ENCODE peak calls at places on chromosome 21, in eight cellular contexts. P, E, O, L, I, H, Y and N are unnamed samples.
A peak's percentile ranks its signal among the peaks of the same experiment; 100 is the strongest.

GRCh38 chr21:27423073-27423472 is 456.2 kb upstream of the ADAMTS5 start:
- DNase-seq in I (peak; percentile 97), P (peak; percentile 90), E (no peak), H (peak; percentile 79), L (peak; percentile 7), Y (peak; percentile 95), O (peak; percentile 79), N (no peak)

GRCh38 chr21:37331411-37331810 is 35.2 kb upstream of the DYRK1A start:
- DNase-seq in I (no peak), E (no peak), P (no peak), L (no peak), Y (no peak), O (no peak), H (no peak), N (no peak)

GRCh38 chr21:20997633-20998455 is at the start of gene NCAM2:
- DNase-seq in O (peak; percentile 72), P (peak; percentile 9), H (peak; percentile 76), E (peak; percentile 17), L (peak; percentile 53), Y (peak; percentile 76), I (peak; percentile 82), N (peak; percentile 18)

GRCh38 chr21:46412521-46413364 is 45.9 kb upstream of the DIP2A start:
- DNase-seq in O (no peak), E (no peak), L (no peak), Y (no peak), H (no peak), I (no peak), P (no peak), N (no peak)

GRCh38 chr21:33109574-33110339 is 39.8 kb downstream of the OLIG1 start:
- DNase-seq in L (no peak), O (no peak), I (no peak), H (no peak), Y (no peak), P (peak; percentile 19), E (no peak), N (no peak)

GRCh38 chr21:16551101-16551695 is 821.4 kb downstream of the USP25 start:
- DNase-seq in E (no peak), P (peak; percentile 49), O (no peak), H (no peak), I (peak; percentile 23), Y (no peak), L (peak; percentile 28), N (no peak)

GRCh38 chr21:33660406-33660805 is 18.1 kb downstream of the ITSN1 start:
- DNase-seq in I (peak; percentile 41), H (no peak), L (no peak), Y (no peak), E (no peak), P (no peak), O (no peak), N (no peak)

GRCh38 chr21:46421756-46422555 is 36.7 kb upstream of the DIP2A start:
- DNase-seq in E (no peak), O (no peak), Y (no peak), P (no peak), H (no peak), L (no peak), I (no peak), N (no peak)

GRCh38 chr21:34510148-34511142 is 1.6 kb downstream of the KCNE1 start:
- DNase-seq in H (no peak), O (peak; percentile 87), I (peak; percentile 79), P (peak; percentile 39), L (peak; percentile 75), E (no peak), Y (peak; percentile 68), N (no peak)

GRCh38 chr21:17775431-17776126 is 43.6 kb downstream of the C21orf91 start:
- DNase-seq in P (no peak), H (no peak), E (peak; percentile 32), L (no peak), I (no peak), O (no peak), Y (no peak), N (peak; percentile 68)

GRCh38 chr21:41894511-41894910 is 15.4 kb upstream of the PRDM15 start:
- DNase-seq in I (no peak), E (no peak), Y (no peak), L (no peak), H (no peak), O (no peak), P (no peak), N (no peak)

GRCh38 chr21:41894922-41895557 is 15.9 kb upstream of the PRDM15 start:
- DNase-seq in O (no peak), I (no peak), L (peak; percentile 85), E (no peak), H (no peak), Y (peak; percentile 91), P (no peak), N (no peak)

GRCh38 chr21:41891132-41891531 is 12.0 kb upstream of the PRDM15 start:
- DNase-seq in E (no peak), I (no peak), L (peak; percentile 50), Y (no peak), O (no peak), P (no peak), H (no peak), N (no peak)

GRCh38 chr21:41890355-41890754 is 11.2 kb upstream of the PRDM15 start:
- DNase-seq in Y (no peak), I (no peak), O (no peak), L (no peak), P (no peak), E (no peak), H (no peak), N (no peak)

GRCh38 chr21:41892726-41893125 is 13.6 kb upstream of the PRDM15 start:
- DNase-seq in I (no peak), Y (no peak), P (no peak), E (no peak), L (no peak), H (no peak), O (no peak), N (no peak)
- H3K9me3 ChIP-seq in I (no peaks in the 10 kb centered on the region), Y (no peaks in the 10 kb centered on the region), P (no peaks in the 10 kb centered on the region), E (no peaks in the 10 kb centered on the region), L (no peaks in the 10 kb centered on the region), H (no peaks in the 10 kb centered on the region), O (no peaks in the 10 kb centered on the region), N (no peaks in the 10 kb centered on the region)

DNA sequence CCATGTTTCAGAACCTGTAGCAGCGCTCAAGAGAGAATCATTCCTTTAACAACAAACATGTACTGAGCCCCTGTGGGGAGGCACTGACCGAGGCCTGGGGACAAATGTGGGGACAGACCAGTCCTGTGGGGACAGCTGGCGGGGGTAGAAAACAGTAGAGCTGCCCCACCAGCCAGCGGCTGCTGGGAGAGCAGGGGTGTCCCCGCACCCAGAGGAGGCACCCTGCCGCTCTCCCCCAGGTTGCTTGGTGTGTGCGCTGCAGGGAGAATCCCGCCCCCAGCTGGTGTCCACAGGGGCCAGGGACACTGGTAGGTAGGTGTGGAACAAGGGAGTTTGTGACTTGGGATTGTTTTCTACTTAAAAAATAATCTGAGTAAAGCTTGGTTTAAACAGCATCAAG is 62.1 kb downstream of the ADARB1 start:
- DNase-seq in E (no peak), P (no peak), Y (no peak), H (no peak), O (no peak), I (no peak), L (no peak), N (no peak)
- H3K4me3 ChIP-seq in E (no peak overlapping the region), P (no peak overlapping the region), Y (no peak overlapping the region), H (no peak overlapping the region), O (no peak overlapping the region), I (no peak overlapping the region), L (no peak overlapping the region), N (no peak overlapping the region)

GRCh38 chr21:22813201-22813600 is 1815.0 kb downstream of the NCAM2 start:
- DNase-seq in E (no peak), Y (no peak), I (no peak), L (no peak), P (no peak), H (no peak), O (no peak), N (no peak)
- H3K9me3 ChIP-seq in E (no peaks in the 10 kb centered on the region), Y (peaks cover 6% of the 10 kb centered on the region), I (no peaks in the 10 kb centered on the region), L (peaks cover 4% of the 10 kb centered on the region), P (peaks cover 21% of the 10 kb centered on the region), H (no peaks in the 10 kb centered on the region), O (no peaks in the 10 kb centered on the region), N (no peaks in the 10 kb centered on the region)

GRCh38 chr21:38908537-38908936 is 102.8 kb downstream of the ETS2 start:
- DNase-seq in L (no peak), H (peak; percentile 61), E (no peak), I (no peak), P (peak; percentile 64), O (no peak), Y (no peak), N (no peak)

GRCh38 chr21:38905751-38906150 is 100.0 kb downstream of the ETS2 start:
- DNase-seq in L (no peak), E (no peak), P (no peak), H (no peak), I (no peak), Y (no peak), O (no peak), N (no peak)

GRCh38 chr21:38902608-38903445 is 97.1 kb downstream of the ETS2 start:
- DNase-seq in E (no peak), O (no peak), L (no peak), H (no peak), I (no peak), Y (no peak), P (peak; percentile 59), N (no peak)

GRCh38 chr21:38903578-38904193 is 98.0 kb downstream of the ETS2 start:
- DNase-seq in Y (no peak), E (no peak), I (no peak), P (peak; percentile 100), O (peak; percentile 87), H (no peak), L (no peak), N (no peak)

DNA sequence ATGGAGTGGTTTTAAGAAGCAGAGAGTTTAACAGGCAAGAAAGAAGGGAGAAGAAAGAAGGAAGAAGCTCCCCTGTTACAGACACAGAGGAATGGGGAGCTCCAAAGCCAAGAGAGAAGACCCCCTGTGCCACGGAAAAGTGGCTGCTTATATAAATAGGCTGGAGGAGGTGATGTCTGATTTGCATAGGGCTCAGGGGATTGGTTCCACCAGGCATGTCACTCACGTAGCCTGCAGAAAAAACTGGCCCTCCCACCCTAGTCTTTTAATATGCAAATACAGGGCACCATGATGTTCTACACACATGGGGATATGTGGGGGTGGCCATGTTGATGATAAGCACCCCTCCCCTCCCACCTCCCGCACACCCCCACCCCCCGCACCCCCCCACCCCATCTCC is 99.6 kb downstream of the ETS2 start:
- DNase-seq in H (no peak), I (no peak), L (no peak), E (no peak), Y (no peak), P (no peak), O (no peak), N (no peak)
- H3K4me3 ChIP-seq in H (no peak overlapping the region), I (no peak overlapping the region), L (no peak overlapping the region), E (no peak overlapping the region), Y (no peak overlapping the region), P (no peak overlapping the region), O (no peak overlapping the region), N (no peak overlapping the region)

DNA sequence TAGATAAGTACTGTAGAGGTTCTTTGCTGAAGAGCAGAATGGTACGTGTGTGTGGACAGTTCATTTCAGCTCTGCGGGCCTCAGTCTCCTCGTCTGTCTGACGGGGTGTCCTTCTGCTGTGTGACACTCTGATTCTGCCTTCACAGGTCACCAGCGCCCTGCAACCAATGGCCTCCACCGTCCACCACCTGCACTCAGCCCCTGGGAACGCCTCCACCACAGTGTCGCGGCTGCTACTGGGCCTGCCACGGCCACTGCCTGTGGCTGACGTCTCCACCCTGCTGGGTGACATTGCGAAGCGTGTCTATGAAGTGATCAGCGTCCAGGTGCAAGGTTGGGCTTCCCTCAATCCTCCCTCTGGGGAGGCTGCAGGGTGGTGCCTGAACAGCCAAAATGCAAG is 17.0 kb downstream of the UMODL1 start:
- DNase-seq in O (no peak), P (no peak), L (no peak), H (no peak), I (no peak), E (no peak), Y (no peak), N (no peak)
- H3K9me3 ChIP-seq in O (no peaks in the 10 kb centered on the region), P (no peaks in the 10 kb centered on the region), L (no peaks in the 10 kb centered on the region), H (no peaks in the 10 kb centered on the region), I (no peaks in the 10 kb centered on the region), E (no peaks in the 10 kb centered on the region), Y (no peaks in the 10 kb centered on the region), N (no peaks in the 10 kb centered on the region)

GRCh38 chr21:43721939-43722338 is 3.0 kb downstream of the PDXK start:
- DNase-seq in E (no peak), P (no peak), I (no peak), L (no peak), H (no peak), Y (no peak), O (no peak), N (no peak)
- H3K4me3 ChIP-seq in E (no peak overlapping the region), P (no peak overlapping the region), I (no peak overlapping the region), L (peak overlapping the region; percentile 77), H (peak overlapping the region; percentile 86), Y (no peak overlapping the region), O (no peak overlapping the region), N (no peak overlapping the region)